ENCODE peak calls at places on chromosomes 16 and 17, in six cellular contexts. F is WTC11, Q is B cell, S is cardiac muscle cell, V is fibroblast of pulmonary artery, T is upper lobe of right lung. K is an unnamed sample.

GRCh38 chr16:48041861-48042435 is 113.8 kb downstream of the ABCC12 start:
- DNase-seq in F (peak; percentile 62), Q (no peak), S (peak; percentile 9), V (no peak), T (no peak), K (peak; percentile 20)

GRCh38 chr16:67928561-67929364 is 2.9 kb downstream of the CTRL start:
- DNase-seq in F (peak; percentile 88), Q (peak; percentile 82), S (peak; percentile 70), V (peak; percentile 66), T (peak; percentile 83), K (peak; percentile 62)

GRCh38 chr16:24246911-24247607 is 9.1 kb upstream of the CACNG3 start:
- DNase-seq in F (no peak), Q (no peak), S (no peak), V (no peak), T (no peak), K (no peak)

GRCh38 chr16:49932943-49933342 is 77.0 kb upstream of the ZNF423 start:
- DNase-seq in F (no peak), Q (no peak), S (no peak), V (peak; percentile 42), T (peak; percentile 53), K (no peak)

GRCh38 chr17:70130274-70130673 is 39.1 kb upstream of the KCNJ2 start:
- DNase-seq in F (no peak), Q (no peak), S (no peak), V (no peak), T (no peak), K (no peak)

GRCh38 chr17:73989671-73990070 is 213.8 kb upstream of the RPL38 start:
- DNase-seq in F (no peak), Q (no peak), S (peak; percentile 38), V (no peak), T (no peak), K (no peak)

GRCh38 chr16:79800016-79800608 is 199.6 kb upstream of the MAF start:
- DNase-seq in F (no peak), Q (no peak), S (no peak), V (no peak), T (no peak), K (no peak)

GRCh38 chr16:77723108-77723514 is 797 bp downstream of the NUDT7 start:
- DNase-seq in F (no peak), Q (no peak), S (peak; percentile 2), V (peak; percentile 74), T (no peak), K (no peak)

GRCh38 chr16:2022723-2023097 is 3.1 kb downstream of the NPW start:
- DNase-seq in F (peak; percentile 75), Q (no peak), S (peak; percentile 61), V (peak; percentile 62), T (no peak), K (no peak)

GRCh38 chr16:57711331-57711730 is 16.7 kb downstream of the DRC7 start:
- DNase-seq in F (no peak), Q (no peak), S (no peak), V (no peak), T (no peak), K (no peak)

GRCh38 chr16:51321251-51321650 is 170.2 kb upstream of the SALL1 start:
- DNase-seq in F (no peak), Q (no peak), S (no peak), V (no peak), T (no peak), K (no peak)

GRCh38 chr17:58187063-58187462 is 5.5 kb upstream of the EPX start:
- DNase-seq in F (no peak), Q (no peak), S (no peak), V (no peak), T (no peak), K (no peak)

GRCh38 chr17:58191259-58191896 is 1.1 kb upstream of the EPX start:
- DNase-seq in F (no peak), Q (no peak), S (no peak), V (no peak), T (no peak), K (no peak)

GRCh38 chr17:58187675-58188074 is 4.9 kb upstream of the EPX start:
- DNase-seq in F (no peak), Q (no peak), S (no peak), V (no peak), T (no peak), K (no peak)

GRCh38 chr17:58186591-58186990 is 5.9 kb upstream of the EPX start:
- DNase-seq in F (no peak), Q (no peak), S (no peak), V (no peak), T (no peak), K (no peak)

GRCh38 chr17:58189436-58190146 is 2.9 kb upstream of the EPX start:
- DNase-seq in F (no peak), Q (no peak), S (no peak), V (peak; percentile 82), T (peak; percentile 88), K (no peak)
- TF ChIP-seq CTCF in F (no peak), Q (no peak), S (no peak), V (no peak), T (no peak), K (no peak)

GRCh38 chr17:35023538-35023937 is 40.0 kb downstream of the RFFL start:
- DNase-seq in F (no peak), Q (no peak), S (no peak), V (peak; percentile 6), T (no peak), K (no peak)

GRCh38 chr17:35019386-35020179 is 39.3 kb downstream of the LIG3 start:
- DNase-seq in F (no peak), Q (no peak), S (no peak), V (no peak), T (no peak), K (no peak)

GRCh38 chr17:35021520-35022380 is 41.4 kb downstream of the LIG3 start:
- DNase-seq in F (no peak), Q (no peak), S (no peak), V (no peak), T (no peak), K (no peak)

GRCh38 chr17:35025541-35025940 is 38.0 kb downstream of the RFFL start:
- DNase-seq in F (no peak), Q (no peak), S (no peak), V (no peak), T (no peak), K (no peak)

DNA sequence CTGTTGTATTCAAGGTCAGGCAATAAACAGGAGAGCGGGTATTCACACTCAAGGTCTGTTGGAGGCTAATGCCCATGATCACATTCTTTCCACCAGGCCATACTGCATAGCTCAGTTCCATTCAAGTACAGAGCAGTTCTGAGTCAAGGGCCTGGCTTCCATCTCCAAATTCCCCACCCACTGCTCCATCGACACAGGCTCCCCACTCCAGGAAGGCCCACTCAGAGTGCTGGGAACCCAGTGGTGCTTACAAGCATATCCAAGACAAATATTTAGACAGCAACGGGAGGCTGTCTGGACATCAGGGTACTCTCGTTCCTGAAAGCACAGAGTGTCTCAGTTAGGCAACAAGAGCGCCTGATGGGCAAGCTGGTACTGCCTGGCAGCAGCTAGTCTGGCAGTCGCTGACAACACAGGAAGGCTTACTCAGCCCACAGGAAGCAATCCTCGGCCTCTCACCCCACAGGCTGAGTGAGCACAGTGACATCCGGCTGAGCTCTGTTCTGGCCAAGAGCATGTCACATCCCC is 40.9 kb downstream of the RFFL start:
- DNase-seq in F (no peak), Q (peak; percentile 53), S (peak; percentile 60), V (peak; percentile 93), T (peak; percentile 87), K (no peak)
- TF ChIP-seq CTCF in F (no peak), Q (no peak), S (peak; percentile 22), V (peak; percentile 38), T (peak; percentile 9), K (no peak)

GRCh38 chr17:16468428-16468992 is 23.5 kb downstream of the LRRC75A start:
- DNase-seq in F (no peak), Q (no peak), S (no peak), V (no peak), T (no peak), K (no peak)
- TF ChIP-seq CTCF in F (no peak), Q (no peak), S (no peak), V (no peak), T (no peak), K (no peak)

GRCh38 chr16:14564323-14564722 is 65.7 kb downstream of the PARN start:
- DNase-seq in F (no peak), Q (no peak), S (no peak), V (no peak), T (no peak), K (no peak)

GRCh38 chr16:14560523-14560922 is 69.5 kb downstream of the PARN start:
- DNase-seq in F (no peak), Q (no peak), S (no peak), V (peak; percentile 46), T (no peak), K (no peak)

GRCh38 chr16:14564881-14565687 is 65.0 kb downstream of the PARN start:
- DNase-seq in F (no peak), Q (no peak), S (no peak), V (peak; percentile 74), T (no peak), K (no peak)

GRCh38 chr16:14565688-14566025 is 64.4 kb downstream of the PARN start:
- DNase-seq in F (no peak), Q (no peak), S (no peak), V (no peak), T (no peak), K (no peak)

GRCh38 chr16:14562691-14563491 is 67.2 kb downstream of the PARN start:
- DNase-seq in F (no peak), Q (no peak), S (peak; percentile 40), V (peak; percentile 38), T (no peak), K (no peak)
- TF ChIP-seq CTCF in F (no peak), Q (no peak), S (peak; percentile 27), V (peak; percentile 14), T (peak; percentile 20), K (peak; percentile 24)